ENCODE peak calls at places on chromosomes 4 and X, in six cellular contexts. D is A549; A is GM23248; O is effector CD4-positive, alpha-beta T cell; X is activated T-helper 1 cell treated with anti-CD3 and anti-CD28 coated beads, Interleukin-2, amount 50 U/mL, for 16 hours; I is GDM1. M is an unnamed sample.

GRCh38 chrX:106726485-106727437 is at the start of gene RNF128:
- DNase-seq in D (peak; percentile 7), A (peak; percentile 62), O (no peak), X (no peak), I (no peak), M (peak; percentile 57)

GRCh38 chr4:144449623-144450022 is 196.3 kb upstream of the HHIP start:
- DNase-seq in D (no peak), A (peak; percentile 44), O (no peak), X (no peak), I (no peak), M (no peak)

GRCh38 chr4:129929052-129929451 is 833.1 kb downstream of the C4orf33 start:
- DNase-seq in D (peak; percentile 4), A (no peak), O (no peak), X (no peak), I (no peak), M (no peak)

GRCh38 chr4:173391691-173392090 is 7.2 kb downstream of the SCRG1 start:
- DNase-seq in D (no peak), A (no peak), O (no peak), X (no peak), I (no peak), M (no peak)

GRCh38 chr4:87118826-87119225 is 101.6 kb downstream of the KLHL8 start:
- DNase-seq in D (peak; percentile 21), A (peak; percentile 27), O (no peak), X (no peak), I (no peak), M (no peak)

GRCh38 chr4:41326776-41327175 is 70.0 kb downstream of the UCHL1 start:
- DNase-seq in D (no peak), A (no peak), O (no peak), X (no peak), I (no peak), M (no peak)

GRCh38 chrX:68416592-68416991 is 16.7 kb downstream of the OPHN1 start:
- DNase-seq in D (peak; percentile 15), A (peak; percentile 40), O (no peak), X (no peak), I (no peak), M (no peak)

GRCh38 chr4:31234494-31234893 is 514.3 kb downstream of the PCDH7 start:
- DNase-seq in D (peak; percentile 5), A (no peak), O (no peak), X (no peak), I (no peak), M (no peak)

GRCh38 chr4:77854431-77855111 is 8.1 kb upstream of the MRPL1 start:
- DNase-seq in D (no peak), A (no peak), O (peak; percentile 15), X (no peak), I (no peak), M (no peak)

GRCh38 chr4:7759221-7759620 is 180.4 kb downstream of the AFAP1 start:
- DNase-seq in D (no peak), A (no peak), O (peak; percentile 16), X (peak; percentile 27), I (no peak), M (no peak)

GRCh38 chrX:45400380-45400779 is 199.7 kb upstream of the DIPK2B start:
- DNase-seq in D (no peak), A (peak; percentile 14), O (no peak), X (no peak), I (no peak), M (no peak)

GRCh38 chrX:7214251-7214650 is 66.3 kb upstream of the PUDP start:
- DNase-seq in D (no peak), A (peak; percentile 32), O (no peak), X (no peak), I (no peak), M (no peak)

GRCh38 chrX:28787206-28787605 is 200.0 kb downstream of the IL1RAPL1 start:
- DNase-seq in D (peak; percentile 10), A (peak; percentile 2), O (no peak), X (no peak), I (no peak), M (no peak)

GRCh38 chr4:10085828-10086505 is 30.6 kb downstream of the WDR1 start:
- DNase-seq in D (no peak), A (no peak), O (no peak), X (no peak), I (no peak), M (no peak)

GRCh38 chrX:71053217-71053621 is 14.9 kb downstream of the SNX12 start:
- DNase-seq in D (no peak), A (no peak), O (no peak), X (no peak), I (no peak), M (no peak)

GRCh38 chr4:73883306-73883705 is 14.1 kb downstream of the CXCL1 start:
- DNase-seq in D (no peak), A (peak; percentile 77), O (no peak), X (no peak), I (no peak), M (no peak)

GRCh38 chrX:48957477-48957826 is at the start of gene OTUD5:
- DNase-seq in D (no peak), A (no peak), O (peak; percentile 75), X (peak; percentile 34), I (no peak), M (peak; percentile 83)

M was measured in NCI-H345.